ENCODE peak calls at places on chromosomes 13 and 19, in seven cellular contexts. D is NCI-H460, C is GM13977, F is pancreas, S is activated B cell treated with CpG ODN at 0.5 μM for 24 hours, I is AG08396, L is left ventricle myocardium superior. A is an unnamed sample.

GRCh38 chr13:75425216-75426009 is 56.6 kb downstream of the TBC1D4 start:
- DNase-seq in D (no peak), C (no peak), F (no peak), S (no peak), I (no peak), L (no peak), A (no peak)

GRCh38 chr19:51470966-51471365 is 7.4 kb upstream of the CEACAM18 start:
- DNase-seq in D (no peak), C (no peak), F (no peak), S (no peak), I (no peak), L (no peak), A (no peak)

GRCh38 chr13:100454876-100455275 is 133.7 kb downstream of the GGACT start:
- DNase-seq in D (no peak), C (no peak), F (no peak), S (no peak), I (no peak), L (no peak), A (no peak)

GRCh38 chr19:17420267-17420924 is 549 bp downstream of the MVB12A start:
- DNase-seq in D (no peak), C (peak), F (peak), S (peak), I (peak), L (peak), A (peak)

GRCh38 chr19:2982983-2983350 is 5.6 kb downstream of the TLE6 start:
- DNase-seq in D (no peak), C (peak), F (peak), S (no peak), I (peak), L (peak), A (peak)

GRCh38 chr13:97224544-97225324 is 2.6 kb downstream of the MBNL2 start:
- DNase-seq in D (no peak), C (peak), F (peak), S (no peak), I (no peak), L (peak), A (no peak)

GRCh38 chr19:48398329-48399235 is 5.1 kb downstream of the GRIN2D start:
- DNase-seq in D (peak), C (peak), F (peak), S (peak), I (peak), L (peak), A (peak)

GRCh38 chr13:24540236-24541126 is 27.9 kb upstream of the PARP4 start:
- DNase-seq in D (no peak), C (no peak), F (peak), S (no peak), I (peak), L (no peak), A (no peak)

GRCh38 chr13:30881191-30881651 is 24.9 kb upstream of the MEDAG start:
- DNase-seq in D (no peak), C (no peak), F (no peak), S (no peak), I (no peak), L (peak), A (peak)

GRCh38 chr19:39997595-39998216 is 846 bp downstream of the ZNF546 start:
- DNase-seq in D (no peak), C (peak), F (no peak), S (no peak), I (no peak), L (no peak), A (no peak)

GRCh38 chr19:35883920-35884319 is 15.5 kb downstream of the APLP1 start:
- DNase-seq in D (no peak), C (no peak), F (no peak), S (no peak), I (no peak), L (no peak), A (no peak)

GRCh38 chr13:27569405-27569804 is 50.9 kb downstream of the LNX2 start:
- DNase-seq in D (no peak), C (no peak), F (no peak), S (no peak), I (no peak), L (no peak), A (no peak)

GRCh38 chr19:55620410-55620809 is 4.0 kb downstream of the ZNF784 start:
- DNase-seq in D (no peak), C (no peak), F (no peak), S (no peak), I (no peak), L (peak), A (no peak)